ENCODE peak calls at places on chromosomes 13 and 19, in nine cellular contexts. V is hypothalamus; N is non-pigmented ciliary epithelial cell; G is activated CD4-positive, CD25-positive, alpha-beta regulatory T cell; D is substantia nigra; Z is cardiac muscle cell; F is amygdala; R is hepatocyte; J is GDM1. I is an unnamed sample.

GRCh38 chr13:44068737-44069136 is 189.0 kb downstream of the LACC1 start:
- DNase-seq in R (no peak), D (no peak), J (no peak), G (no peak), F (no peak), Z (peak), V (no peak), N (peak), I (no peak)

GRCh38 chr13:41767801-41768200 is 193.1 kb downstream of the VWA8 start:
- DNase-seq in R (no peak), V (no peak), D (no peak), J (no peak), F (no peak), G (no peak), Z (peak), N (no peak), I (no peak)

GRCh38 chr19:2315818-2316353 is 7.9 kb upstream of the LINGO3 start:
- DNase-seq in D (peak), Z (peak), V (peak), J (peak), N (no peak), F (peak), R (peak), G (no peak), I (peak)

GRCh38 chr19:18232540-18233223 is 6.4 kb upstream of the PDE4C start:
- DNase-seq in J (no peak), D (no peak), R (peak), Z (no peak), N (no peak), G (no peak), F (no peak), V (no peak), I (peak)

GRCh38 chr19:31214997-31215396 is 134.2 kb downstream of the TSHZ3 start:
- DNase-seq in D (no peak), N (no peak), V (no peak), J (no peak), R (no peak), G (no peak), F (no peak), Z (no peak), I (no peak)

GRCh38 chr19:21483589-21484170 is 21.7 kb upstream of the ZNF429 start:
- DNase-seq in J (peak), Z (peak), V (no peak), R (no peak), D (no peak), F (no peak), G (peak), N (no peak), I (peak)

GRCh38 chr13:22740264-22740663 is 440.5 kb upstream of the SGCG start:
- DNase-seq in G (no peak), R (no peak), D (no peak), Z (peak), N (no peak), V (no peak), J (no peak), F (no peak), I (no peak)

GRCh38 chr19:31639306-31639705 is 290.1 kb upstream of the TSHZ3 start:
- DNase-seq in F (no peak), Z (peak), N (no peak), D (no peak), G (no peak), V (no peak), R (no peak), J (no peak), I (no peak)

GRCh38 chr13:46759861-46760260 is 37.1 kb downstream of the ESD start:
- DNase-seq in G (no peak), V (no peak), N (no peak), F (no peak), J (no peak), D (no peak), Z (peak), R (peak), I (no peak)

GRCh38 chr19:54096642-54097106 is 3.9 kb downstream of the OSCAR start:
- DNase-seq in F (no peak), D (no peak), Z (peak), J (no peak), V (no peak), G (no peak), R (no peak), N (no peak), I (no peak)

GRCh38 chr13:111204438-111205177 is 89.5 kb downstream of the ARHGEF7 start:
- DNase-seq in V (no peak), R (peak), N (no peak), F (no peak), D (no peak), J (no peak), G (no peak), Z (peak), I (no peak)

GRCh38 chr13:114148521-114148855 is 16.1 kb upstream of the RASA3 start:
- DNase-seq in J (peak), Z (no peak), G (no peak), R (no peak), V (no peak), F (no peak), D (no peak), N (no peak), I (no peak)

GRCh38 chr19:44972802-44973201 is 17.6 kb downstream of the CLPTM1 start:
- DNase-seq in D (no peak), R (no peak), V (no peak), Z (no peak), J (no peak), F (no peak), N (no peak), G (no peak), I (no peak)

GRCh38 chr19:17751103-17751911 is at the start of gene FCHO1:
- DNase-seq in D (peak), V (peak), F (peak), R (no peak), J (no peak), N (no peak), G (peak), Z (no peak), I (no peak)

GRCh38 chr19:21585491-21585890 is 80.1 kb downstream of the ZNF429 start:
- DNase-seq in F (no peak), R (no peak), Z (no peak), N (no peak), D (no peak), V (no peak), J (no peak), G (no peak), I (no peak)

GRCh38 chr19:1113278-1113985 is 9.6 kb downstream of the GPX4 start:
- DNase-seq in D (peak), F (peak), V (peak), R (peak), N (no peak), Z (peak), J (peak), G (peak), I (peak)

GRCh38 chr19:4197625-4198466 is 15.4 kb downstream of the ANKRD24 start:
- DNase-seq in V (no peak), R (no peak), Z (no peak), G (no peak), J (no peak), N (no peak), F (no peak), D (no peak), I (peak)

GRCh38 chr13:37173214-37173613 is 67.8 kb upstream of the CSNK1A1L start:
- DNase-seq in R (no peak), G (no peak), D (no peak), V (no peak), F (no peak), J (no peak), N (peak), Z (peak), I (no peak)

GRCh38 chr13:66446413-66446812 is 783.7 kb downstream of the PCDH9 start:
- DNase-seq in R (no peak), G (no peak), F (no peak), N (no peak), J (no peak), V (no peak), D (no peak), Z (no peak), I (no peak)

GRCh38 chr13:27022571-27023311 is 148.9 kb downstream of the USP12 start:
- DNase-seq in N (no peak), F (no peak), D (peak), J (no peak), V (no peak), G (no peak), Z (peak), R (peak), I (no peak)

GRCh38 chr13:27967736-27968315 is 1.3 kb downstream of the CDX2 start:
- DNase-seq in R (no peak), J (no peak), N (no peak), Z (no peak), G (no peak), V (no peak), F (no peak), D (no peak), I (peak)

GRCh38 chr13:112636401-112636975 is 48.5 kb upstream of the TUBGCP3 start:
- DNase-seq in R (no peak), F (no peak), V (no peak), Z (no peak), J (no peak), N (no peak), G (no peak), D (no peak), I (no peak)

GRCh38 chr13:79070343-79070974 is 335.6 kb downstream of the RBM26 start:
- DNase-seq in N (no peak), R (no peak), D (no peak), Z (no peak), G (no peak), J (no peak), F (no peak), V (no peak), I (no peak)

GRCh38 chr19:49335784-49336481 is 727 bp downstream of the CD37 start:
- DNase-seq in D (no peak), G (no peak), N (no peak), R (no peak), F (no peak), J (peak), Z (no peak), V (no peak), I (no peak)

GRCh38 chr19:21133633-21134032 is 8.2 kb upstream of the ZNF431 start:
- DNase-seq in V (no peak), Z (no peak), N (no peak), D (no peak), G (no peak), R (no peak), F (no peak), J (no peak), I (no peak)

GRCh38 chr13:20348018-20348417 is 115.9 kb upstream of the GJB6 start:
- DNase-seq in Z (no peak), F (no peak), R (no peak), D (no peak), J (no peak), V (no peak), N (no peak), G (no peak), I (no peak)

GRCh38 chr19:2053601-2054389 is 2.8 kb upstream of the MKNK2 start:
- DNase-seq in G (no peak), V (no peak), J (no peak), R (peak), F (peak), Z (peak), D (no peak), N (no peak), I (no peak)

GRCh38 chr13:21074601-21075302 is 13.4 kb upstream of the LATS2 start:
- DNase-seq in R (no peak), G (no peak), V (no peak), Z (peak), J (peak), N (no peak), D (no peak), F (no peak), I (no peak)

GRCh38 chr13:39363393-39363792 is 239.6 kb downstream of the LHFPL6 start:
- DNase-seq in V (no peak), F (no peak), N (no peak), D (no peak), Z (no peak), J (no peak), R (no peak), G (no peak), I (no peak)

GRCh38 chr19:2538096-2538757 is 62.3 kb downstream of the GADD45B start:
- DNase-seq in Z (no peak), F (no peak), N (no peak), D (no peak), G (no peak), J (no peak), V (no peak), R (no peak), I (no peak)

GRCh38 chr13:44934724-44935123 is 54.5 kb downstream of the NUFIP1 start:
- DNase-seq in D (no peak), N (no peak), G (no peak), V (no peak), F (no peak), R (no peak), Z (peak), J (no peak), I (no peak)

GRCh38 chr13:37014609-37015008 is 14.0 kb downstream of the EXOSC8 start:
- DNase-seq in Z (peak), G (no peak), N (no peak), D (no peak), V (no peak), R (no peak), J (no peak), F (no peak), I (no peak)

I was measured in glutamatergic neuron.